ENCODE peak calls at places on chromosome 21, in four cellular contexts. W, Z, I and K are unnamed samples.

GRCh38 chr21:45116066-45116465 is 41.7 kb downstream of the ADARB1 start:
- DNase-seq in W (no peak), I (no peak), Z (no peak), K (no peak)

GRCh38 chr21:44425307-44425894 is 29.9 kb upstream of the LRRC3 start:
- DNase-seq in I (peak; percentile 12), Z (no peak), W (no peak), K (no peak)

GRCh38 chr21:44517175-44517899 is 22.7 kb downstream of the KRTAP10-1 start:
- DNase-seq in I (peak; percentile 51), Z (no peak), W (peak; percentile 45), K (no peak)

GRCh38 chr21:15084668-15085067 is 19.9 kb upstream of the NRIP1 start:
- DNase-seq in Z (no peak), W (no peak), I (no peak), K (no peak)

GRCh38 chr21:25806053-25806452 is 71.3 kb downstream of the GABPA start:
- DNase-seq in Z (no peak), W (no peak), I (no peak), K (no peak)

GRCh38 chr21:32328595-32328994 is 29.9 kb downstream of the MRAP start:
- DNase-seq in I (no peak), Z (no peak), W (peak; percentile 57), K (no peak)

GRCh38 chr21:41639336-41639735 is 127.5 kb downstream of the RIPK4 start:
- DNase-seq in W (no peak), I (no peak), Z (no peak), K (no peak)

GRCh38 chr21:33866851-33867250 is 48.8 kb downstream of the ATP5PO start:
- DNase-seq in Z (no peak), I (no peak), W (peak; percentile 75), K (no peak)

GRCh38 chr21:45502600-45502999 is 39.6 kb downstream of the SLC19A1 start:
- DNase-seq in W (no peak), Z (no peak), I (no peak), K (no peak)

GRCh38 chr21:25507522-25507921 is 99.8 kb downstream of the MRPL39 start:
- DNase-seq in Z (peak; percentile 47), W (peak; percentile 48), I (no peak), K (no peak)

GRCh38 chr21:34885636-34886553 is 163.2 kb downstream of the RUNX1 start:
- DNase-seq in Z (peak; percentile 50), I (peak; percentile 47), W (no peak), K (no peak)

GRCh38 chr21:35120631-35121180 is 71.6 kb upstream of the RUNX1 start:
- DNase-seq in I (no peak), W (no peak), Z (no peak), K (no peak)

GRCh38 chr21:15282666-15283065 is 217.9 kb upstream of the NRIP1 start:
- DNase-seq in Z (no peak), W (peak; percentile 23), I (no peak), K (no peak)

GRCh38 chr21:33543505-33544129 is 779 bp downstream of the SON start:
- DNase-seq in I (peak; percentile 78), Z (no peak), W (peak; percentile 62), K (no peak)